ENCODE peak calls at places on chromosomes 4 and X, in six cellular contexts. P is neuronal stem cell, M is IMR-90, S is mesenchymal stem cell, F is trophoblast cell, V is H1. X is an unnamed sample.

GRCh38 chr4:5635826-5636196 is 72.5 kb downstream of the EVC2 start:
- DNase-seq in P (no peak), M (peak), S (no peak), F (peak), V (no peak), X (no peak)

GRCh38 chr4:168630445-168631187 is 133.8 kb downstream of the PALLD start:
- DNase-seq in P (no peak), M (peak), S (peak), F (no peak), V (no peak), X (no peak)

GRCh38 chr4:853416-853781 is 27.5 kb upstream of the CPLX1 start:
- DNase-seq in P (no peak), M (no peak), S (no peak), F (no peak), V (no peak), X (no peak)

GRCh38 chrX:128517691-128518090 is 465.5 kb upstream of the ACTRT1 start:
- DNase-seq in P (no peak), M (no peak), S (no peak), F (no peak), V (no peak), X (no peak)

GRCh38 chrX:149539283-149540132 is 1.3 kb upstream of the EOLA1 start:
- DNase-seq in P (peak), M (peak), S (peak), F (peak), V (peak), X (peak)

GRCh38 chrX:2521092-2521926 is 20.5 kb upstream of the DHRSX start:
- DNase-seq in P (no peak), M (no peak), S (no peak), F (peak), V (no peak), X (peak)

GRCh38 chr4:150176559-150176958 is 98.3 kb downstream of the DCLK2 start:
- DNase-seq in P (no peak), M (peak), S (no peak), F (peak), V (no peak), X (no peak)

GRCh38 chrX:71652405-71652804 is 14.9 kb upstream of the LOC101059915 start:
- DNase-seq in P (peak), M (peak), S (peak), F (peak), V (no peak), X (peak)

GRCh38 chr4:4182835-4183568 is 43.7 kb downstream of the OTOP1 start:
- DNase-seq in P (peak), M (no peak), S (no peak), F (peak), V (peak), X (peak)

GRCh38 chr4:21366312-21366711 is 582.3 kb downstream of the KCNIP4 start:
- DNase-seq in P (no peak), M (no peak), S (no peak), F (no peak), V (peak), X (peak)

GRCh38 chr4:37322122-37322521 is 77.6 kb downstream of the NWD2 start:
- DNase-seq in P (no peak), M (no peak), S (no peak), F (no peak), V (no peak), X (peak)

GRCh38 chr4:145177906-145178538 is 2.4 kb downstream of the OTUD4 start:
- DNase-seq in P (no peak), M (peak), S (peak), F (peak), V (no peak), X (peak)

GRCh38 chr4:19776021-19776459 is 475.7 kb upstream of the SLIT2 start:
- DNase-seq in P (peak), M (peak), S (peak), F (peak), V (peak), X (peak)

GRCh38 chrX:70166601-70167590 is 10.4 kb upstream of the DGAT2L6 start:
- DNase-seq in P (no peak), M (peak), S (peak), F (peak), V (no peak), X (peak)

GRCh38 chrX:76428243-76429130 is 977 bp downstream of the MAGEE1 start:
- DNase-seq in P (no peak), M (no peak), S (no peak), F (no peak), V (no peak), X (peak)

GRCh38 chrX:130321550-130321949 is 18.2 kb upstream of the SLC25A14 start:
- DNase-seq in P (no peak), M (no peak), S (no peak), F (no peak), V (no peak), X (no peak)

GRCh38 chr4:122360754-122361153 is 18.1 kb upstream of the ADAD1 start:
- DNase-seq in P (no peak), M (no peak), S (no peak), F (no peak), V (no peak), X (no peak)

GRCh38 chrX:1463581-1464281 is 11.0 kb upstream of the ASMTL start:
- DNase-seq in P (no peak), M (no peak), S (no peak), F (no peak), V (no peak), X (no peak)

GRCh38 chr4:156321203-156321602 is 367.5 kb upstream of the CTSO start:
- DNase-seq in P (no peak), M (peak), S (peak), F (peak), V (no peak), X (no peak)

GRCh38 chr4:47484169-47484568 is 906 bp upstream of the ATP10D start:
- DNase-seq in P (no peak), M (no peak), S (no peak), F (peak), V (no peak), X (no peak)

GRCh38 chr4:36332023-36332781 is 50.8 kb downstream of the DTHD1 start:
- DNase-seq in P (no peak), M (no peak), S (no peak), F (no peak), V (peak), X (peak)

GRCh38 chrX:73922856-73923429 is 359.9 kb downstream of the CHIC1 start:
- DNase-seq in P (no peak), M (peak), S (no peak), F (no peak), V (no peak), X (no peak)

GRCh38 chr4:66639361-66639760 is 905.9 kb downstream of the CENPC start:
- DNase-seq in P (no peak), M (no peak), S (no peak), F (no peak), V (no peak), X (no peak)

GRCh38 chr4:72665376-72665978 is 96.5 kb upstream of the ADAMTS3 start:
- DNase-seq in P (no peak), M (no peak), S (no peak), F (no peak), V (no peak), X (peak)

GRCh38 chrX:74304016-74304415 is at the start of gene ZCCHC13:
- DNase-seq in P (no peak), M (no peak), S (no peak), F (no peak), V (no peak), X (no peak)

GRCh38 chr4:62474802-62475201 is 1274.7 kb downstream of the ADGRL3 start:
- DNase-seq in P (no peak), M (no peak), S (no peak), F (no peak), V (no peak), X (no peak)

GRCh38 chr4:55312491-55313101 is 33.4 kb upstream of the SRD5A3 start:
- DNase-seq in P (no peak), M (peak), S (peak), F (peak), V (peak), X (peak)

GRCh38 chr4:61532324-61532723 is 332.2 kb downstream of the ADGRL3 start:
- DNase-seq in P (peak), M (peak), S (peak), F (no peak), V (no peak), X (no peak)

GRCh38 chr4:176999943-177000543 is 207.3 kb upstream of the VEGFC start:
- DNase-seq in P (no peak), M (no peak), S (no peak), F (no peak), V (no peak), X (peak)

GRCh38 chr4:98446499-98447375 is 185.6 kb downstream of the RAP1GDS1 start:
- DNase-seq in P (no peak), M (peak), S (peak), F (no peak), V (no peak), X (no peak)

GRCh38 chr4:36172650-36173049 is 71.7 kb downstream of the ARAP2 start:
- DNase-seq in P (no peak), M (no peak), S (no peak), F (no peak), V (no peak), X (no peak)

GRCh38 chr4:25500626-25501318 is 123.7 kb downstream of the ANAPC4 start:
- DNase-seq in P (no peak), M (no peak), S (no peak), F (no peak), V (no peak), X (no peak)

DNA sequence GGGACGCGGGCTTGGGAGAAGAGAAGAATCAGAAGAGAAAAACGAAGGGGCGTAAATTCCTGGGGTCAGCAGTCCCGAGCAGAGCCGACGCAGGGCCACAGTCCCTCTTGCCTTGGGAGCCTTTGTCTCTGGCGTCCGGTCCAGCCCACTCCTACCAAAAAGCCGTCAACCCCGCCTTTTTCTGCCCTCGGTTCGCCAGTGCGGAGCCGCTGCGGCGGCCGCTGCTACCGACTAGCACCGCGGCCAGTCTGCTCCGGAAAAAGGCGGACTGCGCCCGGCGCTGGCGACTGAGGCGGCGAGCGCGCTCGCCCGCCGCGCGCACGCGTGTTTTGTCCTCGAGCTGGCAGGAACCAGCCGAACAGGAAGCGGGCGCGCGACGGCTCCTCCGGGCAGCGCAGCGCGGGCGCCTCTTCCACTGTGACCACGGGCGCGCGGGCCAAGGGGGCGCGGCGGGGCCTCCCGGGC is 502 bp downstream of the HNRNPDL start:
- DNase-seq in P (no peak), M (no peak), S (no peak), F (no peak), V (no peak), X (peak)
- H3K4ac ChIP-seq in P (peak), M (peak), S (peak), F (peak), V (peak), X (peak)

GRCh38 chr4:73687414-73687813 is 53.0 kb upstream of the CXCL8 start:
- DNase-seq in P (no peak), M (no peak), S (no peak), F (peak), V (no peak), X (no peak)
- H3K4me3 ChIP-seq in P (no peak), M (no peak), S (no peak), F (no peak), V (no peak), X (no peak)

GRCh38 chr4:119106036-119107000 is 29.3 kb upstream of the MYOZ2 start:
- DNase-seq in P (no peak), M (no peak), S (peak), F (peak), V (no peak), X (no peak)
- H3K27ac ChIP-seq in P (no peak), M (no peak), S (no peak), F (no peak), V (no peak), X (no peak)

GRCh38 chr4:40629401-40630334 is at the start of gene RBM47:
- DNase-seq in P (peak), M (peak), S (peak), F (peak), V (peak), X (peak)
- H3K4ac ChIP-seq in P (no peak), M (peak), S (peak), F (peak), V (peak), X (peak)

GRCh38 chr4:174255790-174256189 is 27.7 kb downstream of the FBXO8 start:
- DNase-seq in P (no peak), M (peak), S (peak), F (peak), V (no peak), X (no peak)
- H3K4me3 ChIP-seq in P (no peak), M (no peak), S (no peak), F (no peak), V (no peak), X (no peak)

GRCh38 chrX:153473126-153473525 is 2.8 kb upstream of the HAUS7 start:
- DNase-seq in P (no peak), M (no peak), S (no peak), F (no peak), V (no peak), X (no peak)

GRCh38 chrX:153476628-153477027 is 6.3 kb upstream of the HAUS7 start:
- DNase-seq in P (no peak), M (peak), S (no peak), F (peak), V (no peak), X (no peak)

GRCh38 chrX:153475751-153476281 is 5.4 kb upstream of the HAUS7 start:
- DNase-seq in P (no peak), M (no peak), S (no peak), F (peak), V (no peak), X (no peak)

GRCh38 chrX:153474266-153474665 is 3.9 kb upstream of the HAUS7 start:
- DNase-seq in P (no peak), M (no peak), S (no peak), F (peak), V (no peak), X (no peak)

DNA sequence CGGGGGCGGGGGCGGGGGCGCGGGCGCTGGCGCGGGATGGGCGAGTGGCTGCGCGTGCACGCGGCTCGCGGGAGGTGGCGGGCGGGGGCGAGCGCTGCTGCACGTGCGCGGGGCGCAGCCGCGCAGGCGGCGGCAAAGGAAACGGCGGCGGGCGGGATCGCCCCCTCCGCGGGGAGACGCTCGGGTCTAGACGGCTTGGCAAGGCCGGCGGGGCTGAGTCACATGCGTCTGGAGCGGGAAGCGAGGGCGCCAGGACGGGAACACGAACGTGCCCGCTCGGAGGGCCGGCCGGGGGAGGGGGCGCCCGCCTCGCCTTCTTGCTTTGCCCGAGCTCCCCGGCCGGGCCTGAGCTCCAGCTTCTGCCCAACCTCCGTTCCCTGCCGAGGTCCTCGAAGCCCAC is 4.3 kb upstream of the HAUS7 start:
- DNase-seq in P (no peak), M (peak), S (peak), F (peak), V (no peak), X (peak)
- H3K27ac ChIP-seq in P (no peak), M (peak), S (no peak), F (no peak), V (no peak), X (no peak)

X was measured in mesendoderm.